ENCODE peak calls at places on chromosomes 11 and 22, in ten cellular contexts. B is brain microvascular endothelial cell; K is stomach; M is neural progenitor cell; F is fibroblast of lung; I is PC-3; E is CD8-positive, alpha-beta memory T cell; W is neuronal stem cell; D is tibial artery; X is colonic mucosa. N is an unnamed sample.
A peak's percentile ranks its signal among the peaks of the same experiment; 100 is the strongest.

GRCh38 chr11:2932850-2933251 is 3.6 kb upstream of the PHLDA2 start:
- DNase-seq in E (no peak), F (peak; percentile 52), I (peak; percentile 58), K (no peak), D (no peak), W (no peak), B (peak; percentile 61), X (peak; percentile 21), M (no peak), N (no peak)

GRCh38 chr11:57499413-57499982 is 16.0 kb downstream of the SLC43A1 start:
- DNase-seq in I (peak; percentile 92), W (peak; percentile 91), M (peak; percentile 96), F (peak; percentile 94), D (peak; percentile 98), E (no peak), B (peak; percentile 84), X (peak; percentile 97), K (peak; percentile 97), N (peak; percentile 97)

GRCh38 chr11:129374993-129375721 is 491 bp upstream of the BARX2 start:
- DNase-seq in B (no peak), K (peak; percentile 80), D (no peak), E (no peak), W (peak; percentile 44), F (peak; percentile 9), I (peak; percentile 56), X (peak; percentile 82), M (no peak), N (no peak)

GRCh38 chr11:61871158-61871597 is 20.2 kb downstream of the FADS3 start:
- DNase-seq in D (peak; percentile 82), E (peak; percentile 42), B (peak; percentile 73), W (peak; percentile 76), K (peak; percentile 72), I (peak; percentile 87), X (peak; percentile 66), F (peak; percentile 75), M (peak; percentile 93), N (peak; percentile 87)

GRCh38 chr11:68709064-68709463 is 24.7 kb downstream of the GAL start:
- DNase-seq in F (no peak), E (no peak), M (no peak), B (no peak), X (no peak), I (no peak), K (no peak), W (no peak), D (no peak), N (no peak)

GRCh38 chr11:72618801-72619200 is 55.4 kb downstream of the PDE2A start:
- DNase-seq in F (peak; percentile 12), D (no peak), E (no peak), X (no peak), K (no peak), B (no peak), W (no peak), I (no peak), M (no peak), N (no peak)

GRCh38 chr22:22709719-22710445 is 65.5 kb downstream of the GGTLC2 start:
- DNase-seq in K (no peak), X (no peak), D (no peak), M (peak; percentile 67), W (no peak), I (peak; percentile 18), F (no peak), B (no peak), E (no peak), N (no peak)

GRCh38 chr22:42461511-42461910 is 29.3 kb upstream of the NFAM1 start:
- DNase-seq in F (no peak), M (peak; percentile 58), W (no peak), E (no peak), I (no peak), K (no peak), X (no peak), D (no peak), B (no peak), N (no peak)

GRCh38 chr11:14764213-14764898 is 120.8 kb downstream of the PDE3B start:
- DNase-seq in F (no peak), I (no peak), X (no peak), E (no peak), D (no peak), B (no peak), K (no peak), M (no peak), W (no peak), N (no peak)

GRCh38 chr11:13030857-13031256 is 21.7 kb downstream of the RASSF10 start:
- DNase-seq in X (peak; percentile 75), W (no peak), I (no peak), F (no peak), M (no peak), B (no peak), D (no peak), K (peak; percentile 95), E (no peak), N (peak; percentile 62)

GRCh38 chr11:130190371-130190881 is 30.8 kb downstream of the ST14 start:
- DNase-seq in X (peak; percentile 71), K (no peak), E (no peak), B (no peak), F (no peak), W (no peak), I (no peak), M (no peak), D (no peak), N (no peak)

GRCh38 chr11:883527-883926 is 27.1 kb downstream of the CHID1 start:
- DNase-seq in B (no peak), E (no peak), X (no peak), F (no peak), D (no peak), M (no peak), I (no peak), K (no peak), W (no peak), N (no peak)
- H3K36me3 ChIP-seq in B (no peaks in the 10 kb centered on the region), E (no peaks in the 10 kb centered on the region), X (no peaks in the 10 kb centered on the region), F (peaks cover 3% of the 10 kb centered on the region), D (peaks cover 11% of the 10 kb centered on the region), M (no peaks in the 10 kb centered on the region), I (peaks cover 6% of the 10 kb centered on the region), K (peaks cover 13% of the 10 kb centered on the region), W (peaks cover 77% of the 10 kb centered on the region), N (no peaks in the 10 kb centered on the region)

GRCh38 chr22:39416319-39416718 is 16.7 kb downstream of the TAB1 start:
- DNase-seq in M (no peak), K (no peak), F (no peak), I (no peak), E (no peak), D (no peak), W (no peak), X (no peak), B (no peak), N (no peak)

GRCh38 chr22:39417641-39418040 is 18.1 kb downstream of the TAB1 start:
- DNase-seq in B (no peak), K (no peak), W (no peak), E (no peak), I (no peak), D (no peak), F (no peak), X (no peak), M (no peak), N (no peak)

GRCh38 chr22:39419911-39420310 is 20.3 kb downstream of the TAB1 start:
- DNase-seq in K (no peak), E (no peak), X (no peak), W (no peak), D (no peak), F (no peak), I (no peak), B (no peak), M (no peak), N (no peak)

GRCh38 chr22:39419096-39419495 is 19.5 kb downstream of the TAB1 start:
- DNase-seq in I (no peak), D (no peak), B (no peak), X (no peak), K (no peak), W (no peak), F (no peak), M (no peak), E (no peak), N (no peak)

GRCh38 chr22:39418696-39419095 is 19.1 kb downstream of the TAB1 start:
- DNase-seq in X (no peak), E (no peak), I (no peak), W (no peak), B (no peak), D (no peak), M (no peak), F (no peak), K (no peak), N (no peak)
- H3K36me3 ChIP-seq in X (peaks cover 14% of the 10 kb centered on the region), E (peaks cover 50% of the 10 kb centered on the region), I (no peaks in the 10 kb centered on the region), W (peaks cover 77% of the 10 kb centered on the region), B (peaks cover 39% of the 10 kb centered on the region), D (peaks cover 73% of the 10 kb centered on the region), M (no peaks in the 10 kb centered on the region), F (peaks cover 22% of the 10 kb centered on the region), K (peaks cover 72% of the 10 kb centered on the region), N (peaks cover 87% of the 10 kb centered on the region)

GRCh38 chr11:47720651-47721050 is 5.5 kb upstream of the AGBL2 start:
- DNase-seq in K (no peak), I (no peak), B (no peak), D (no peak), W (no peak), X (no peak), F (no peak), E (no peak), M (no peak), N (no peak)

GRCh38 chr11:47726878-47727514 is 11.8 kb upstream of the AGBL2 start:
- DNase-seq in W (no peak), D (no peak), F (no peak), K (no peak), I (no peak), E (no peak), M (no peak), B (no peak), X (no peak), N (no peak)

GRCh38 chr11:47725445-47726442 is 10.6 kb upstream of the AGBL2 start:
- DNase-seq in D (no peak), E (no peak), X (no peak), F (peak; percentile 60), M (no peak), W (no peak), B (no peak), I (no peak), K (no peak), N (no peak)

GRCh38 chr11:47723041-47723440 is 7.9 kb upstream of the AGBL2 start:
- DNase-seq in K (no peak), D (no peak), B (no peak), F (no peak), M (no peak), I (no peak), X (no peak), W (no peak), E (no peak), N (no peak)

GRCh38 chr11:47724041-47724729 is 9.0 kb upstream of the AGBL2 start:
- DNase-seq in F (peak; percentile 95), W (no peak), E (no peak), K (no peak), B (peak; percentile 87), D (peak; percentile 47), I (peak; percentile 32), X (peak; percentile 78), M (no peak), N (no peak)
- H3K36me3 ChIP-seq in F (peaks cover 16% of the 10 kb centered on the region), W (peaks cover 99% of the 10 kb centered on the region), E (peaks cover 57% of the 10 kb centered on the region), K (peaks cover 65% of the 10 kb centered on the region), B (peaks cover 80% of the 10 kb centered on the region), D (peaks cover 78% of the 10 kb centered on the region), I (peaks cover 66% of the 10 kb centered on the region), X (peaks cover 12% of the 10 kb centered on the region), M (peaks cover 30% of the 10 kb centered on the region), N (peaks cover 3% of the 10 kb centered on the region)

GRCh38 chr11:107438148-107438547 is 19.5 kb downstream of the CWF19L2 start:
- DNase-seq in I (no peak), K (no peak), D (no peak), E (no peak), M (no peak), B (no peak), X (no peak), W (no peak), F (no peak), N (no peak)
- H3K36me3 ChIP-seq in I (peaks cover 21% of the 10 kb centered on the region), K (peaks cover 27% of the 10 kb centered on the region), D (peaks cover 22% of the 10 kb centered on the region), E (peaks cover 29% of the 10 kb centered on the region), M (peaks cover 14% of the 10 kb centered on the region), B (peaks cover 2% of the 10 kb centered on the region), X (no peaks in the 10 kb centered on the region), W (peaks cover 59% of the 10 kb centered on the region), F (no peaks in the 10 kb centered on the region), N (no peaks in the 10 kb centered on the region)

N was measured in heart right ventricle.